ENCODE peak calls at places on chromosome 22, in four cellular contexts. J is stimulated activated CD4-positive, alpha-beta T cell treated with anti-CD3 and anti-CD28 coated beads, Interleukin-1b, Interleukin-23, amount 100 ng/mL, for 1 hour; D is hepatic stellate cell; P is Peyer's patch. E is an unnamed sample.

GRCh38 chr22:46162285-46162684 is 12.0 kb downstream of the PPARA start:
- DNase-seq in P (peak), J (no peak), D (no peak), E (no peak)

GRCh38 chr22:36369922-36370781 is 17.6 kb downstream of the MYH9 start:
- DNase-seq in P (peak), D (no peak), J (no peak), E (peak)

GRCh38 chr22:37254867-37255233 is 10.8 kb upstream of the RAC2 start:
- DNase-seq in P (no peak), D (no peak), J (no peak), E (peak)

GRCh38 chr22:46390652-46391301 is 55.3 kb downstream of the TRMU start:
- DNase-seq in D (peak), J (no peak), P (peak), E (peak)

GRCh38 chr22:36280379-36280778 is 27.4 kb downstream of the APOL1 start:
- DNase-seq in P (no peak), D (no peak), J (no peak), E (no peak)

GRCh38 chr22:40240671-40241070 is 62.9 kb downstream of the TNRC6B start:
- DNase-seq in D (no peak), P (no peak), J (no peak), E (no peak)

GRCh38 chr22:45848904-45849303 is 128.1 kb downstream of the WNT7B start:
- DNase-seq in D (no peak), P (no peak), J (no peak), E (no peak)

GRCh38 chr22:19438286-19438685 is 5.9 kb downstream of the MRPL40 start:
- DNase-seq in D (no peak), J (no peak), P (no peak), E (no peak)

GRCh38 chr22:44181033-44181911 is 547 bp downstream of the PARVG start:
- DNase-seq in J (peak), D (no peak), P (peak), E (peak)

GRCh38 chr22:50505776-50506610 is 1.5 kb downstream of the LMF2 start:
- DNase-seq in J (no peak), P (no peak), D (no peak), E (no peak)

GRCh38 chr22:24010018-24010391 is 1.1 kb upstream of the CABIN1 start:
- DNase-seq in J (no peak), P (no peak), D (no peak), E (no peak)

GRCh38 chr22:48888466-48889208 is 939.0 kb downstream of the BRD1 start:
- DNase-seq in D (no peak), P (no peak), J (no peak), E (no peak)